ENCODE peak calls at places on chromosomes 2 and 18, in eight cellular contexts. U is vagina; T is effector memory CD4-positive, alpha-beta T cell; K is heart right ventricle; S is uterus; J is tibial nerve; A is cardiac muscle cell; H is right lobe of liver. W is an unnamed sample. For H3K9me3, the result is how much of the 10 kb centered on the place peaks cover.

GRCh38 chr2:198127627-198128026 is 323.2 kb downstream of the PLCL1 start:
- DNase-seq in A (peak), S (peak), K (peak), J (no peak), H (peak), U (no peak), T (peak), W (no peak)

GRCh38 chr2:2847131-2847740 is 516.2 kb upstream of the MYT1L start:
- DNase-seq in H (no peak), S (no peak), J (no peak), K (peak), A (no peak), T (no peak), U (no peak), W (no peak)

GRCh38 chr18:23710068-23710527 is 20.8 kb downstream of the LAMA3 start:
- DNase-seq in A (no peak), K (no peak), H (no peak), S (no peak), T (no peak), U (no peak), J (no peak), W (no peak)

GRCh38 chr2:102585704-102586404 is 33.5 kb upstream of the SLC9A2 start:
- DNase-seq in H (no peak), K (no peak), A (no peak), J (no peak), U (no peak), S (no peak), T (no peak), W (no peak)

GRCh38 chr2:43305006-43305405 is 78.6 kb upstream of the ZFP36L2 start:
- DNase-seq in S (peak), K (no peak), H (no peak), T (no peak), A (no peak), U (no peak), J (no peak), W (no peak)

GRCh38 chr2:218032336-218033171 is 29.8 kb upstream of the TNS1 start:
- DNase-seq in J (no peak), A (no peak), S (no peak), U (no peak), K (no peak), T (no peak), H (no peak), W (no peak)

GRCh38 chr18:61606068-61606660 is 272.9 kb downstream of the CDH20 start:
- DNase-seq in U (no peak), K (peak), A (peak), T (no peak), J (no peak), H (no peak), S (peak), W (peak)

GRCh38 chr18:32714571-32715148 is 58.2 kb downstream of the KLHL14 start:
- DNase-seq in U (no peak), J (no peak), H (no peak), A (peak), K (no peak), S (no peak), T (no peak), W (no peak)

GRCh38 chr2:189287982-189288494 is 108.5 kb upstream of the COL5A2 start:
- DNase-seq in H (no peak), T (no peak), A (peak), U (no peak), K (no peak), S (no peak), J (no peak), W (no peak)

GRCh38 chr18:32425466-32425865 is 45.2 kb downstream of the GAREM1 start:
- DNase-seq in S (no peak), H (no peak), J (no peak), K (no peak), U (no peak), A (no peak), T (no peak), W (no peak)

GRCh38 chr2:72993147-72993546 is 75.8 kb downstream of the EMX1 start:
- DNase-seq in K (no peak), J (no peak), A (peak), S (peak), U (peak), H (no peak), T (no peak), W (peak)

GRCh38 chr2:168482952-168483831 is 27.1 kb downstream of the CERS6 start:
- DNase-seq in K (no peak), J (no peak), S (no peak), T (no peak), A (no peak), H (no peak), U (no peak), W (no peak)

GRCh38 chr18:77054606-77055428 is 77.8 kb downstream of the MBP start:
- DNase-seq in H (peak), S (peak), A (peak), U (no peak), J (peak), K (peak), T (peak), W (peak)

GRCh38 chr2:45765007-45765767 is 113.7 kb downstream of the PRKCE start:
- DNase-seq in S (no peak), T (no peak), K (no peak), A (no peak), U (no peak), H (no peak), J (no peak), W (no peak)

GRCh38 chr2:234058881-234059280 is 8.4 kb downstream of the SPP2 start:
- DNase-seq in A (no peak), U (no peak), H (no peak), K (no peak), T (no peak), J (no peak), S (no peak), W (no peak)

GRCh38 chr2:233802132-233802815 is 24.1 kb downstream of the MROH2A start:
- DNase-seq in S (no peak), T (no peak), U (no peak), J (no peak), H (no peak), K (no peak), A (no peak), W (no peak)

GRCh38 chr18:79882522-79883241 is 68.8 kb downstream of the SLC66A2 start:
- DNase-seq in K (no peak), S (no peak), A (no peak), U (no peak), T (no peak), H (no peak), J (no peak), W (no peak)

GRCh38 chr2:185201063-185201462 is 537.5 kb upstream of the FSIP2 start:
- DNase-seq in S (no peak), K (no peak), J (no peak), U (no peak), H (no peak), T (no peak), A (no peak), W (no peak)

GRCh38 chr2:178891959-178892485 is 84.8 kb upstream of the TTN start:
- DNase-seq in T (no peak), H (no peak), A (no peak), J (no peak), S (no peak), U (no peak), K (no peak), W (no peak)

GRCh38 chr2:192783643-192784042 is 588.9 kb upstream of the TMEFF2 start:
- DNase-seq in J (no peak), K (no peak), S (no peak), H (no peak), T (no peak), A (no peak), U (no peak), W (no peak)

DNA sequence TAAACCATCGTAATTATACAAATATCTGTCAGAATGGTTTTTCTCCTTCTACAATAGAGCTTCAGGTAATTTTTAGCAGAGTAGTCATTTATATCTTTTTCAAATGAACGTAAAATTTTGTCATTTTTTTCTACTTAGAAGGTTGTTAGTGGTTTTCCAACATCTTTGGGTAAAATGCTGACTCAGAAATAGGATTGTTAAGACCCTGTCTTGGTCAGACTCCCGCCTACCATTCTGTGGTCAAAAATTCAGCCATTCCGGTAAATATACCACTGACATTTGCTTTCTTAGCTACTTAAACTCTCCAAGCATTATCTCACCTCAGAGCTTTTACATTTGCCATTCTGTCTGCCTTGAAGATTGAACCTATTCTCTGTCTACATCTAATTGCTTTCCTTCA is 154.1 kb upstream of the CDH19 start:
- DNase-seq in H (no peak), T (no peak), J (no peak), U (no peak), A (no peak), S (no peak), K (no peak), W (no peak)
- H3K9me3 ChIP-seq in H (under half), T (under half), J (under half), U (under half), A (under half), S (under half), K (under half), W (under half)

GRCh38 chr2:63792523-63792922 is 49.2 kb upstream of the UGP2 start:
- DNase-seq in K (no peak), S (no peak), T (no peak), J (no peak), U (no peak), H (no peak), A (no peak), W (no peak)

GRCh38 chr2:63790913-63791312 is 50.8 kb upstream of the UGP2 start:
- DNase-seq in H (no peak), K (no peak), J (no peak), U (no peak), A (no peak), S (peak), T (no peak), W (peak)

GRCh38 chr2:63790491-63790890 is 51.2 kb upstream of the UGP2 start:
- DNase-seq in J (no peak), K (no peak), S (no peak), A (no peak), H (no peak), T (no peak), U (no peak), W (no peak)

GRCh38 chr2:63789318-63790051 is 52.2 kb upstream of the UGP2 start:
- DNase-seq in J (no peak), U (no peak), T (no peak), S (no peak), H (no peak), A (no peak), K (no peak), W (no peak)

DNA sequence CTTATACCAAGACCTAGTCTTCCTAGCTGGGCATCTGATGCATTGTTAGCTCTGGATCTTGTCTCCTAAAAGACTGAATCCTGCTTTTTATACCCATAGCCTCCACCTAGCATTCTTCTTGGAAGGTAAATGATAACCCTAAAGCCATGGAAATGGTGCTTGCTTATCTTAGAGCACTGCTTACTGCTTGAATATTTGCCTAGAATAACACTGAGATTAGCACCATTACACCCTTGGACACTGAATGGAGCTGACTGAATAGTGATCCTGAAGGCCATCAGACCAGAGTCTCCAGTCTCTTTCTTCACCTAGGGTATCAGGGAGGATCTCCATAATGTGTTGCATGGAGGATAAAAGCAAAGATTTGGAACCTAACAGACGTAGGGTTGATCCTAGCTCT is 50.3 kb upstream of the UGP2 start:
- DNase-seq in K (no peak), U (no peak), A (no peak), H (no peak), S (no peak), J (no peak), T (no peak), W (no peak)
- H3K27ac ChIP-seq in K (no peak), U (no peak), A (no peak), H (no peak), S (no peak), J (peak), T (no peak), W (peak)

GRCh38 chr2:12678189-12678588 is 38.5 kb upstream of the TRIB2 start:
- DNase-seq in S (no peak), H (no peak), T (no peak), J (no peak), U (no peak), A (no peak), K (no peak), W (no peak)

GRCh38 chr2:12676771-12677170 is 40.0 kb upstream of the TRIB2 start:
- DNase-seq in J (no peak), S (no peak), K (no peak), H (no peak), U (no peak), A (no peak), T (no peak), W (no peak)

GRCh38 chr2:12683701-12684100 is 33.0 kb upstream of the TRIB2 start:
- DNase-seq in H (no peak), A (no peak), S (no peak), U (no peak), K (no peak), J (no peak), T (no peak), W (no peak)

GRCh38 chr2:12675801-12676200 is 40.9 kb upstream of the TRIB2 start:
- DNase-seq in J (no peak), T (no peak), A (no peak), U (no peak), K (no peak), S (no peak), H (no peak), W (no peak)

DNA sequence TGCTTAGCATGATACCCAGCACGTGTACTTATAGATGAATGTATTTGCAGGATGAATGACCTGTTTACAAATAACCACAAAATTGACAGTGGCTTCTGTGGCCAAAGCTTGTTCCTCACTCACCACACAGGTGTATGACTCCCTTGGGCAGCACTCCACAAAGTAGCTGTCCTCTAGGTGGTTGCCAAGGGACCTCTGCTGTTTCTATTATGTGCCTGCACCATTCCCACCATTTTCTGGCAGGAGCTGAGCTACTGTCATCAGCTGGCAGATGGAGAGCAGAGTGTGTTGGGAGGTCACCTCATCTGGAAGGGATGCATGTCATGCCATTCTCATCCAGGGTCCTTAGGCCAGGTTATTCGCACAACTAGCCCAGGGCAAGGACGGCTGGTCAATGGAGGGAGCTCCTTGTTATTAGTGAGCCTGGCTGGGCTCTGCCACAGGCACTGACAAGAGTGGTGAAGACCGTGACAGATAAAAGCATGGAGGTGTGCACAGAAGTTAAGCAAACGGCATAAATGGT is 37.1 kb upstream of the TRIB2 start:
- DNase-seq in J (no peak), U (no peak), T (no peak), S (no peak), H (no peak), A (no peak), K (no peak), W (no peak)
- H3K9me3 ChIP-seq in J (under half), U (under half), T (under half), S (under half), H (under half), A (under half), K (under half), W (under half)

GRCh38 chr2:12288048-12288447 is 428.7 kb upstream of the TRIB2 start:
- DNase-seq in A (no peak), T (no peak), J (no peak), K (no peak), S (no peak), H (no peak), U (no peak), W (no peak)
- H3K27ac ChIP-seq in A (no peak), T (no peak), J (no peak), K (no peak), S (peak), H (no peak), U (no peak), W (no peak)